ENCODE peak calls at places on chromosome 14, in six cellular contexts. E is activated naive CD4-positive, alpha-beta T cell treated with Interleukin-2 at 50 U/mL for 16 hours; A is NCI-H1694 treated with DMSO at 0.1 percent for 48 hours; V is activated gamma-delta T cell treated with anti-CD3 and anti-CD28 coated beads, Interleukin-2, amount 50 U/mL, for 16 hours; Q is keratinocyte; C is ascending aorta. R is an unnamed sample.

GRCh38 chr14:58238252-58239247 is 6.1 kb upstream of the PSMA3 start:
- DNase-seq in E (peak), A (no peak), V (no peak), Q (no peak), C (no peak), R (no peak)

GRCh38 chr14:52271538-52271937 is 4.0 kb downstream of the PTGDR start:
- DNase-seq in E (no peak), A (no peak), V (no peak), Q (no peak), C (no peak), R (no peak)

GRCh38 chr14:98171654-98172053 is 1100.3 kb downstream of the BCL11B start:
- DNase-seq in E (no peak), A (no peak), V (no peak), Q (no peak), C (no peak), R (no peak)

GRCh38 chr14:24915958-24916595 is 133.9 kb downstream of the STXBP6 start:
- DNase-seq in E (no peak), A (no peak), V (no peak), Q (no peak), C (no peak), R (peak)

GRCh38 chr14:20986811-20987210 is 3.0 kb upstream of the METTL17 start:
- DNase-seq in E (no peak), A (no peak), V (no peak), Q (peak), C (peak), R (peak)

GRCh38 chr14:95265106-95266094 is 54.3 kb downstream of the CLMN start:
- DNase-seq in E (peak), A (peak), V (no peak), Q (peak), C (no peak), R (peak)

GRCh38 chr14:23101213-23101970 is 3.4 kb downstream of the CIROP start:
- DNase-seq in E (no peak), A (no peak), V (no peak), Q (no peak), C (peak), R (no peak)

GRCh38 chr14:77638738-77639137 is 22.3 kb upstream of the SPTLC2 start:
- DNase-seq in E (no peak), A (no peak), V (no peak), Q (peak), C (no peak), R (peak)

GRCh38 chr14:36942522-36943245 is 229.7 kb downstream of the SLC25A21 start:
- DNase-seq in E (no peak), A (no peak), V (no peak), Q (no peak), C (no peak), R (peak)

GRCh38 chr14:102769049-102769327 is 8.3 kb upstream of the TRAF3 start:
- DNase-seq in E (no peak), A (no peak), V (no peak), Q (no peak), C (no peak), R (no peak)

GRCh38 chr14:92991536-92991935 is 68.6 kb downstream of the CHGA start:
- DNase-seq in E (no peak), A (no peak), V (no peak), Q (no peak), C (no peak), R (no peak)

GRCh38 chr14:28757790-28758189 is 8.8 kb upstream of the FOXG1 start:
- DNase-seq in E (no peak), A (no peak), V (no peak), Q (no peak), C (no peak), R (no peak)

GRCh38 chr14:69002069-69002468 is 23.0 kb upstream of the ACTN1 start:
- DNase-seq in E (no peak), A (no peak), V (no peak), Q (no peak), C (peak), R (peak)

GRCh38 chr14:28467611-28468010 is 299.0 kb upstream of the FOXG1 start:
- DNase-seq in E (no peak), A (no peak), V (no peak), Q (no peak), C (peak), R (no peak)

GRCh38 chr14:57408634-57409033 is 18.2 kb downstream of the NAA30 start:
- DNase-seq in E (no peak), A (no peak), V (no peak), Q (no peak), C (no peak), R (no peak)

GRCh38 chr14:52328286-52328685 is 14.2 kb downstream of the PTGER2 start:
- DNase-seq in E (no peak), A (no peak), V (no peak), Q (no peak), C (no peak), R (peak)

GRCh38 chr14:63394432-63394831 is 75.7 kb upstream of the GPHB5 start:
- DNase-seq in E (no peak), A (no peak), V (no peak), Q (no peak), C (no peak), R (no peak)

GRCh38 chr14:69769623-69770022 is 2.7 kb downstream of the SRSF5 start:
- DNase-seq in E (no peak), A (no peak), V (no peak), Q (no peak), C (no peak), R (no peak)

GRCh38 chr14:77583657-77584056 is 32.8 kb downstream of the SPTLC2 start:
- DNase-seq in E (no peak), A (no peak), V (no peak), Q (no peak), C (no peak), R (no peak)

GRCh38 chr14:68470361-68470760 is 322.5 kb downstream of the ZFP36L1 start:
- DNase-seq in E (no peak), A (no peak), V (no peak), Q (no peak), C (no peak), R (no peak)

GRCh38 chr14:34874386-34875030 is 652 bp downstream of the BAZ1A start:
- DNase-seq in E (peak), A (peak), V (peak), Q (no peak), C (peak), R (peak)

GRCh38 chr14:28754209-28754985 is 12.2 kb upstream of the FOXG1 start:
- DNase-seq in E (no peak), A (peak), V (no peak), Q (no peak), C (no peak), R (peak)

GRCh38 chr14:68552597-68552996 is 240.3 kb downstream of the ZFP36L1 start:
- DNase-seq in E (no peak), A (no peak), V (no peak), Q (no peak), C (peak), R (no peak)

GRCh38 chr14:55104051-55104954 is 24.7 kb upstream of the LGALS3 start:
- DNase-seq in E (no peak), A (no peak), V (no peak), Q (no peak), C (no peak), R (no peak)

GRCh38 chr14:54440454-54440853 is 720 bp downstream of the CNIH1 start:
- DNase-seq in E (no peak), A (no peak), V (no peak), Q (no peak), C (no peak), R (no peak)

GRCh38 chr14:91946313-91947195 is 940 bp downstream of the FBLN5 start:
- DNase-seq in E (no peak), A (peak), V (no peak), Q (no peak), C (peak), R (no peak)

GRCh38 chr14:104926619-104927431 is 2.1 kb downstream of the PLD4 start:
- DNase-seq in E (no peak), A (no peak), V (no peak), Q (no peak), C (peak), R (no peak)

GRCh38 chr14:104697892-104698583 is 8.6 kb downstream of the INF2 start:
- DNase-seq in E (no peak), A (peak), V (no peak), Q (no peak), C (no peak), R (no peak)

GRCh38 chr14:69571879-69572633 is 2.6 kb downstream of the CCDC177 start:
- DNase-seq in E (no peak), A (no peak), V (no peak), Q (no peak), C (no peak), R (no peak)

GRCh38 chr14:37566811-37567371 is 28.2 kb downstream of the FOXA1 start:
- DNase-seq in E (no peak), A (no peak), V (no peak), Q (no peak), C (no peak), R (peak)

GRCh38 chr14:88189840-88190191 is 133.3 kb downstream of the KCNK10 start:
- DNase-seq in E (no peak), A (no peak), V (no peak), Q (no peak), C (no peak), R (no peak)

GRCh38 chr14:31080060-31080459 is 53.9 kb upstream of the STRN3 start:
- DNase-seq in E (no peak), A (no peak), V (no peak), Q (no peak), C (no peak), R (peak)

GRCh38 chr14:23209651-23210423 is 26.4 kb upstream of the SLC7A8 start:
- DNase-seq in E (no peak), A (no peak), V (no peak), Q (no peak), C (no peak), R (no peak)

R was measured in HT1080.